ENCODE peak calls at places on chromosomes 7 and 10, in eight cellular contexts. B, P, D, A, J, T, Z and W are unnamed samples.

GRCh38 chr10:13943735-13944398 is 357.1 kb downstream of the PRPF18 start:
- DNase-seq in P (no peak), D (peak; percentile 22), A (no peak), Z (no peak), T (no peak), B (no peak), J (no peak), W (no peak)

GRCh38 chr10:31062856-31063255 is 31.2 kb upstream of the ZNF438 start:
- DNase-seq in J (peak; percentile 67), D (no peak), T (no peak), A (no peak), Z (no peak), P (no peak), B (no peak), W (no peak)

GRCh38 chr10:96043895-96044580 is 655 bp downstream of the CCNJ start:
- DNase-seq in B (peak; percentile 52), Z (peak; percentile 65), A (peak; percentile 14), T (peak; percentile 83), D (peak; percentile 29), P (peak; percentile 62), J (peak; percentile 40), W (no peak)

GRCh38 chr7:28806841-28807240 is 151.3 kb downstream of the TRIL start:
- DNase-seq in A (no peak), T (no peak), P (no peak), B (no peak), J (no peak), Z (peak; percentile 24), D (no peak), W (no peak)

GRCh38 chr10:72328045-72328828 is 26.5 kb downstream of the DNAJB12 start:
- DNase-seq in D (peak; percentile 84), P (peak; percentile 77), Z (no peak), A (peak; percentile 52), B (peak; percentile 76), J (peak; percentile 79), T (peak; percentile 88), W (no peak)

GRCh38 chr7:108120196-108120595 is 10.0 kb downstream of the LAMB4 start:
- DNase-seq in A (no peak), J (no peak), B (no peak), T (no peak), Z (no peak), P (no peak), D (no peak), W (no peak)

GRCh38 chr10:33416209-33416608 is 81.7 kb upstream of the NRP1 start:
- DNase-seq in J (no peak), D (no peak), T (no peak), B (no peak), Z (no peak), P (no peak), A (no peak), W (no peak)

GRCh38 chr7:123784263-123784662 is 35.5 kb upstream of the WASL start:
- DNase-seq in D (no peak), T (no peak), Z (no peak), J (peak; percentile 74), P (no peak), A (no peak), B (no peak), W (no peak)

GRCh38 chr7:4648111-4648510 is 34.0 kb upstream of the FOXK1 start:
- DNase-seq in D (no peak), B (no peak), J (no peak), A (no peak), Z (no peak), T (no peak), P (no peak), W (no peak)
- H3K27ac ChIP-seq in D (no peak overlapping the region), B (no peak overlapping the region), J (no peak overlapping the region), A (no peak overlapping the region), Z (no peak overlapping the region), T (no peak overlapping the region), P (no peak overlapping the region), W (no peak overlapping the region)

DNA sequence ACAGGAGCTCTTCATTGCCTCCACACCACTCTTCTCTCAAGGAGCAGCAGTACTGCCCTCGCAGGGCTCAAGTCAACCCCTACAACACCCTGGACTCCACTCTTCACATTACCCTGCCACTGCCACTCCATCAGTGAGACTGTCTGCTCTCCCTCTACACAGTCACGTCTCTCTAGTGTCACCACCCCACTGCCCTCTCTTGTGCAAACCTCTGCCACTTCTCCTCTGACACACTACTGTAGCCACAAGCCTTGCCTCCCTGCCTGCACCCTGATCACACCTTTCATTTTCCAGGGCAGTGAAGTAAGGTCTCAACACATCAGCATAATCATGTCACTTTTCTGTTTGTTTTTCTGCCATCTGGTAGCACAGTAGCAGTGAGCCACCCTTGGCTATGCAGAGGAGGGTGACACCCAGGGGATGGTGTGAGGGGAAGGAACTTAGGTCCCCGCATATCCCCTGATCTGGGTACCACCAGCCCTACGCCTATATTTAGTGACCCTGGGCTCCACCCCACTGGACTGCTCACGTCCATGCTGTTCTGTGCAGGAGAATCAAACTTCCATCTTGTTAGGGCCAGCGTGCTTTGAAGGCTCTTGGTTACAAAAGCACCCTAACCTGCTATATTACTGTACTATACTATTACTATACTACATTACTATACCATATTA is 1.6 kb downstream of the C10orf143 start:
- DNase-seq in A (no peak), J (no peak), Z (no peak), B (no peak), D (no peak), P (no peak), T (no peak), W (no peak)
- H3K27ac ChIP-seq in A (no peak overlapping the region), J (no peak overlapping the region), Z (no peak overlapping the region), B (peak overlapping the region; percentile 93), D (no peak overlapping the region), P (no peak overlapping the region), T (no peak overlapping the region), W (no peak overlapping the region)

GRCh38 chr10:74177140-74177677 is 26.2 kb downstream of the ADK start:
- DNase-seq in J (peak; percentile 18), A (peak; percentile 22), Z (peak; percentile 65), B (peak; percentile 48), P (peak; percentile 50), D (peak; percentile 70), T (peak; percentile 73), W (no peak)
- H3K27ac ChIP-seq in J (no peak overlapping the region), A (peak overlapping the region; percentile 81), Z (peak overlapping the region; percentile 95), B (peak overlapping the region; percentile 81), P (peak overlapping the region; percentile 77), D (peak overlapping the region; percentile 79), T (peak overlapping the region; percentile 61), W (peak overlapping the region; percentile 95)

GRCh38 chr7:15461576-15461975 is 100.2 kb downstream of the AGMO start:
- DNase-seq in D (no peak), B (no peak), T (no peak), P (no peak), A (peak; percentile 94), Z (peak; percentile 12), J (peak; percentile 87), W (no peak)

GRCh38 chr7:15457959-15458955 is 103.6 kb downstream of the AGMO start:
- DNase-seq in D (no peak), P (no peak), A (no peak), J (no peak), Z (no peak), B (no peak), T (no peak), W (no peak)

GRCh38 chr7:15463801-15464761 is 97.7 kb downstream of the AGMO start:
- DNase-seq in A (no peak), Z (no peak), D (no peak), J (peak; percentile 54), T (no peak), P (no peak), B (no peak), W (no peak)

GRCh38 chr7:15462721-15463389 is 99.0 kb downstream of the AGMO start:
- DNase-seq in B (no peak), D (no peak), P (no peak), A (no peak), T (no peak), J (no peak), Z (no peak), W (no peak)

DNA sequence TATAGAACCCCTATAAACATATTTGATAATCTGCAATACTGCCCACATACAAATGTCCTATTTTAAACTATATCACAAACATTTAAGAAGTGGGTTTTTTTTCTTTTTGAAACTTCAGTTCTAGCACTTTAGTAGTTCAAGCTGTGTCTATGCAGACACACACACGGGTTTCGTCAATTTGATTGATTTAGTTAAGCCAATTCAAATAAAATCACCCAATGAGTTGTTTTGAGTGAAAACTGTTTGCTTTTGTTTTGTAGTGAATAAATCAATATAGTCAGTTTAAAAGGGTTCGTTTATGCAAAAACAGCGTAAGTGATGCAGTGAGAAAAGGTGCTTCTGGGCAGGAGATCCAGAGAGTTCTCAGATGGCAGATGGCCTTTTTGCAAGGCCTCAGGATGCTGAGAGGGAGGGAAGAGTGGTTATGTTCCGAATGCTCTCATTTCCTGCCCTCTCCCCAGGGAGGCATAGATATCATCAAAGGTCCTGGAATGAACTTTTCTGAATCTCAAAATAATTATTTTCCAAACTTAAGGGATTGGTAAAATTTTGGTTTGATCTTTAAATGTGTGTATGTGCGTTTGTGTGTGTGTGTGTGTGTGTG is 102.7 kb downstream of the AGMO start:
- DNase-seq in B (peak; percentile 31), D (no peak), P (no peak), A (peak; percentile 56), Z (no peak), J (peak; percentile 39), T (no peak), W (no peak)
- H3K27ac ChIP-seq in B (peak overlapping the region; percentile 53), D (no peak overlapping the region), P (no peak overlapping the region), A (no peak overlapping the region), Z (no peak overlapping the region), J (no peak overlapping the region), T (no peak overlapping the region), W (no peak overlapping the region)

GRCh38 chr10:11158080-11158479 is 140.4 kb downstream of the CELF2 start:
- DNase-seq in J (no peak), B (no peak), T (no peak), A (no peak), Z (no peak), D (no peak), P (no peak), W (no peak)

GRCh38 chr10:11161910-11162309 is 144.2 kb downstream of the CELF2 start:
- DNase-seq in A (no peak), P (no peak), B (no peak), J (no peak), T (no peak), D (no peak), Z (no peak), W (no peak)

GRCh38 chr10:11157292-11158052 is 139.8 kb downstream of the CELF2 start:
- DNase-seq in T (no peak), D (no peak), J (no peak), B (no peak), Z (no peak), A (no peak), P (no peak), W (no peak)

GRCh38 chr10:11160982-11161554 is 143.4 kb downstream of the CELF2 start:
- DNase-seq in J (no peak), B (no peak), A (no peak), Z (no peak), P (no peak), T (peak; percentile 63), D (no peak), W (no peak)

DNA sequence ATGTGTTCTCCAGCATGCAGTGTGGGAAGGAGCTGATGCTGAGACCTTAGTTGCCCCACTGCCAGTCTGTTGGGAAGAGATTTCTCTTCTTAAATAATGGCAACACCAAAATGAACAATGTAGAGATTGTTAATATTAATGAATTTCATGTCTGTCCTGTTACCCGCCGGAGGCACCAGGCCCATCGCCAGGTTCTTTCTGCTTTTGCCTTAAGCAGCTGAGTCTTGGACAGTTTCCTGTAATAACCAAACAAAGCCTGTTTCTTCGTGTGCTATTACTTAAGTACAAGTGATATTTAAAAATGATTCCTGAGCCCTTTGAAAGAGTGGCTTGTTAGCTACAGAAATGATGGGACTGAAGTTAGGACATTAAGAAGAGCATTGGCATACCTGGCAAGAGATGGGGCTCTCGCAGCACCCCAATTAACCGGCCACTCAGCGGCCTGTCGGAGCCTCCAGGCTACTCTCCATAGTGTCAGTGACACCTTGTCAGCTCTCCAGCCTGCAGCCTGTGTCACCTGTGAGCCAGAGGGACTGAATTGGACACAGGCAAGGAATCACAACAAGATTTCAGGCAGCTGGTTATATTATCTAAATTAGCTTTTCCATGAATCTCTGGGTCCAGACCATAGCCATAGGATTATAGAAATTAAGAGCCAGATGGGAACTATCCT is 142.0 kb downstream of the CELF2 start:
- DNase-seq in B (no peak), J (no peak), D (no peak), P (no peak), T (peak; percentile 83), A (no peak), Z (no peak), W (no peak)
- H3K27ac ChIP-seq in B (no peak overlapping the region), J (no peak overlapping the region), D (no peak overlapping the region), P (no peak overlapping the region), T (no peak overlapping the region), A (no peak overlapping the region), Z (no peak overlapping the region), W (no peak overlapping the region)